ENCODE peak calls at places on chromosome X, in eight cellular contexts. S, U, T, L, A, M, N and O are unnamed samples.

GRCh38 chrX:148504412-148504950 is 4.1 kb downstream of the AFF2 start:
- DNase-seq in A (no peak), U (peak), M (no peak), T (no peak), L (no peak), N (no peak), S (no peak), O (no peak)

GRCh38 chrX:80578518-80579105 is 158.4 kb downstream of the TENT5D start:
- DNase-seq in T (peak), L (peak), U (peak), N (peak), M (no peak), S (no peak), A (no peak), O (no peak)

GRCh38 chrX:9037296-9037695 is 3.4 kb upstream of the FAM9B start:
- DNase-seq in U (no peak), T (no peak), L (no peak), M (no peak), N (no peak), S (no peak), A (no peak), O (no peak)

GRCh38 chrX:45799576-45799975 is 598.9 kb upstream of the DIPK2B start:
- DNase-seq in T (no peak), L (no peak), N (no peak), A (no peak), S (no peak), M (no peak), U (no peak), O (no peak)

GRCh38 chrX:1609311-1609710 is 5.5 kb upstream of the ASMT start:
- DNase-seq in A (no peak), T (no peak), N (no peak), U (no peak), L (no peak), S (no peak), M (no peak), O (no peak)

GRCh38 chrX:12548746-12549145 is 242.5 kb upstream of the PRPS2 start:
- DNase-seq in U (peak), T (peak), L (peak), N (peak), M (peak), S (no peak), A (no peak), O (no peak)

GRCh38 chrX:53050841-53051240 is 2.3 kb downstream of the GPR173 start:
- DNase-seq in L (no peak), U (no peak), M (no peak), A (no peak), N (peak), S (no peak), T (no peak), O (no peak)

GRCh38 chrX:47802589-47802988 is 34.1 kb upstream of the ZNF81 start:
- DNase-seq in M (no peak), L (no peak), T (peak), A (no peak), N (peak), U (no peak), S (no peak), O (no peak)

GRCh38 chrX:87525771-87526229 is 8.2 kb downstream of the KLHL4 start:
- DNase-seq in N (peak), T (peak), A (no peak), U (no peak), L (peak), M (no peak), S (no peak), O (no peak)

GRCh38 chrX:49247916-49248811 is 12.9 kb downstream of the CCDC22 start:
- DNase-seq in S (no peak), U (peak), L (no peak), M (no peak), A (no peak), N (no peak), T (no peak), O (no peak)

GRCh38 chrX:118455013-118455412 is 40.6 kb upstream of the DOCK11 start:
- DNase-seq in A (no peak), L (no peak), N (no peak), S (no peak), T (no peak), U (no peak), M (no peak), O (no peak)

GRCh38 chrX:150856101-150856500 is 42.4 kb downstream of the CD99L2 start:
- DNase-seq in T (no peak), S (no peak), N (peak), A (no peak), U (no peak), L (no peak), M (no peak), O (no peak)

GRCh38 chrX:9180623-9181022 is 146.7 kb upstream of the FAM9B start:
- DNase-seq in A (no peak), T (no peak), N (no peak), U (peak), L (no peak), M (no peak), S (no peak), O (no peak)